ENCODE peak calls at places on chromosome 20, in ten cellular contexts. A is spleen, O is coronary artery, D is adrenal gland, K is heart left ventricle, S is AG04450, V is NB4, W is OCI-LY7, F is tibial artery, Z is fibroblast of lung. T is an unnamed sample.

GRCh38 chr20:25018841-25019240 is 26.3 kb upstream of the APMAP start:
- DNase-seq in S (no peak), F (peak), V (no peak), W (no peak), O (no peak), D (no peak), A (peak), Z (no peak), K (no peak), T (no peak)

GRCh38 chr20:35240083-35240913 is 13.8 kb downstream of the MMP24 start:
- DNase-seq in S (no peak), O (no peak), F (no peak), D (no peak), V (no peak), A (no peak), K (no peak), W (no peak), Z (no peak), T (no peak)

GRCh38 chr20:60306516-60306915 is 348.3 kb downstream of the CDH26 start:
- DNase-seq in W (no peak), A (no peak), Z (no peak), F (no peak), K (no peak), D (no peak), V (no peak), S (no peak), O (no peak), T (no peak)

GRCh38 chr20:35506872-35507638 is 22.4 kb downstream of the C20orf173 start:
- DNase-seq in V (peak), K (peak), D (no peak), Z (peak), S (no peak), W (no peak), A (no peak), O (no peak), F (no peak), T (no peak)

GRCh38 chr20:24956001-24956761 is 7.1 kb downstream of the CST7 start:
- DNase-seq in W (no peak), F (no peak), Z (no peak), V (no peak), K (no peak), A (peak), S (no peak), D (no peak), O (peak), T (no peak)

GRCh38 chr20:24937579-24937978 is 11.5 kb upstream of the CST7 start:
- DNase-seq in F (no peak), Z (no peak), A (peak), K (no peak), W (no peak), S (no peak), V (no peak), O (peak), D (no peak), T (no peak)

GRCh38 chr20:20204326-20204725 is 152.0 kb downstream of the CFAP61 start:
- DNase-seq in A (no peak), S (no peak), O (no peak), W (no peak), Z (no peak), K (no peak), V (no peak), F (no peak), D (no peak), T (no peak)

GRCh38 chr20:8507231-8507630 is 375.2 kb downstream of the PLCB1 start:
- DNase-seq in A (no peak), D (no peak), O (no peak), K (no peak), V (no peak), Z (no peak), F (no peak), S (no peak), W (no peak), T (no peak)

GRCh38 chr20:57659131-57659788 is 39.0 kb upstream of the ZBP1 start:
- DNase-seq in V (no peak), O (peak), F (no peak), D (peak), Z (no peak), K (peak), S (no peak), W (no peak), A (peak), T (no peak)

GRCh38 chr20:18157102-18157501 is 19.4 kb downstream of the KAT14 start:
- DNase-seq in K (no peak), S (no peak), A (no peak), F (no peak), D (no peak), W (no peak), O (no peak), V (no peak), Z (no peak), T (no peak)

GRCh38 chr20:51628533-51629398 is 86.2 kb upstream of the NFATC2 start:
- DNase-seq in V (no peak), D (no peak), Z (peak), A (no peak), K (no peak), O (no peak), F (no peak), W (no peak), S (no peak), T (no peak)

GRCh38 chr20:46195264-46196038 is 77.3 kb downstream of the CD40 start:
- DNase-seq in V (no peak), S (no peak), O (no peak), A (no peak), K (no peak), D (peak), Z (no peak), W (no peak), F (no peak), T (no peak)

GRCh38 chr20:32965581-32966373 is 38.5 kb downstream of the SUN5 start:
- DNase-seq in Z (no peak), O (peak), K (no peak), W (no peak), S (no peak), A (peak), D (no peak), V (peak), F (no peak), T (no peak)

GRCh38 chr20:4166726-4167035 is 151.3 kb upstream of the RNF24 start:
- DNase-seq in A (no peak), K (no peak), O (no peak), F (no peak), D (no peak), S (no peak), V (no peak), W (no peak), Z (no peak), T (no peak)
- H3K4me3 ChIP-seq in A (no peak), K (no peak), O (no peak), F (no peak), D (no peak), S (no peak), V (no peak), W (no peak), Z (no peak), T (no peak)

GRCh38 chr20:62068997-62069396 is 3.3 kb upstream of the TAF4 start:
- DNase-seq in A (peak), V (no peak), W (peak), O (no peak), D (peak), F (no peak), K (no peak), S (no peak), Z (no peak), T (no peak)
- TF ChIP-seq CTCF in A (no peak), V (no peak), W (no peak), O (no peak), D (no peak), F (no peak), K (no peak), S (no peak), Z (no peak), T (no peak)

GRCh38 chr20:37670426-37670825 is 23.4 kb upstream of the CTNNBL1 start:
- DNase-seq in W (no peak), S (no peak), V (no peak), A (no peak), D (peak), Z (peak), O (no peak), F (no peak), K (no peak), T (no peak)
- H3K4me3 ChIP-seq in W (no peak), S (no peak), V (no peak), A (no peak), D (peak), Z (peak), O (peak), F (peak), K (peak), T (no peak)

DNA sequence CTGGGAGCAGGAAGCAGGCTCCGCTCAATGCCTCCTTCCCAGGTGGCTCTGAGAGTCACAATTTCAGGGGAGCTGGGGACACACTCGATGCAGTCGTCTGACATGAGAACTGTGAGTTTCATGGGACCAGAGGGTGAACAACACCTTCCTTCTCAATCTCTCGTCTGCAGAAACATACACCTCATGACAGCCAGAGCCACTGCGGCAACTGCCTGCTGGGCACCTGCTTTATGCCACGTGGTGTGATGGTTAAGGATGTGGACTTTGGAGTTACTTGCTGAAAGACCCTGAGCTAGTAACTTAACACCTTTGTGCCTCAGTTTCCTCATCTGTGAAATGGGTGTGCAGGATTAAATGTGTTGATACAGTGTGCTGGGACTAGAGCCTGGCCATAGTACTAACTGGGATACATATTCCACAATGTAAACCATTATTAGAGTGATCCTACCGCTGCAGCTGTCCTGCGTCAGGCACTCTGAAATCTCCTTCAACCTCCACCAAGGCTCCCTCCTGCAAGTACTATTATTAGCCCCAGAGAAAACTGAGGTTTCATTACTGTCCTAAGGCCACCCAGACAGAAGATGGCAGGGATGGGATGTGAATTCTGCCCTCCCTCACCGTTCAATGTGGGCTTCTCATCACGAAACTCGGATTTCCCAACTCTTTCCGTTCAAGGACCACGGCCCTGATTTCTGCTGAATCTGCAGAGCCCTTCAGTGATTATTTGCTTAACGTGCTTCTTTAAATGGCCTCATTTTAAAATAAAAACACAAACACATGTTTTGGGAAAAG is 24.4 kb downstream of the SULF2 start:
- DNase-seq in A (no peak), K (no peak), S (no peak), Z (no peak), D (no peak), O (no peak), F (no peak), W (no peak), V (no peak), T (no peak)
- TF ChIP-seq CTCF in A (no peak), K (no peak), S (no peak), Z (no peak), D (no peak), O (no peak), F (no peak), W (no peak), V (no peak), T (no peak)

GRCh38 chr20:38141889-38142494 is 23.1 kb downstream of the TGM2 start:
- DNase-seq in O (no peak), D (no peak), K (no peak), Z (no peak), V (no peak), S (no peak), W (no peak), F (no peak), A (peak), T (no peak)

GRCh38 chr20:38145094-38146075 is 19.7 kb downstream of the TGM2 start:
- DNase-seq in F (no peak), O (no peak), K (no peak), W (no peak), V (peak), S (no peak), Z (peak), A (no peak), D (no peak), T (no peak)

GRCh38 chr20:38143238-38143645 is 21.8 kb downstream of the TGM2 start:
- DNase-seq in S (no peak), W (no peak), V (no peak), K (no peak), D (no peak), A (no peak), O (no peak), F (no peak), Z (no peak), T (no peak)

GRCh38 chr20:38144608-38145093 is 20.4 kb downstream of the TGM2 start:
- DNase-seq in A (no peak), D (no peak), O (no peak), S (no peak), F (no peak), W (no peak), V (peak), K (no peak), Z (no peak), T (no peak)

DNA sequence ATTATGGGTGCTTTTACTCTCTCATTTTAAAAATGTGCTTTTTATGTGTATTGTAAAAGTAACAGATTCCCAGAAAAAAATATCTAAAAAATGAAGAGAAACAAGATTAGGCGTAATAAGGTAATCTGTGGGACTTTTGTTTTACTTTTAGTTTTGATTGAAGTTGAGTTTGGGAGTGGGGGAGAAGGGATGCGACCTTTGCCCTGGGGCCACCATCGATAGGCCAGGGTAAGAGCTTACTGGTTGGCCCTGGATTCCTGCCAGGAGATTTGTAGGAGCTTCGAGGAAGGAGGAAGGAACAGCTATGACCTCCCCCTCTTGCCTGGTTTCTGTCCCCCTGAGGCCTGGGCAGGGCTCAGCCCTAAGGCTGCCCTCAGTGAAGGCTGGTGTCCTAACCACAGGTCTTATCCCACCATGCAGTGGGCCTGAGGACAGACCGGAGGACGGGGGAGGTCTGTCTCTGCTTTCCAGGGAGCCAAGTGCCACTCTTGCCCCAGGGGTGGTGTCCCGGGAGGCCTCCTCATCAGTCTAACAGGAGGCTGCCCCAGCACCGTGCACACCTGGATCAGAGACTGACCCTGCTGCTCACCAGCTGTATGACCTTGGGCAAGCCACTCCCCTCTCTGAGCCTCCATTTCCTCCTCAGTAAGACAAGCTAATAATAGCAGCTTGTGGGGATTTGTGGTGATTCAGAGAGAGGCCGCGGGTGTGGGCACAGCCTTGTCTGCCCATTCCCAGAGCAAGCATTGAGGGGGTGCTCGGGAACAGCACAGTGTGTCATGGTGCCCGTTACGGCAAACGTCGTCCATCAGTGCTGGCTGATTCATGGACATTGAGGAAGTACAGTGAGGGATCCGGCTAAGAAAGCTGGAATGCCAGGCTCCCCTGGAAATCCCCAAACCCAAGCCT is 21.2 kb downstream of the TGM2 start:
- DNase-seq in A (no peak), Z (peak), F (peak), D (peak), K (peak), O (peak), S (peak), W (no peak), V (peak), T (peak)
- H3K4me3 ChIP-seq in A (no peak), Z (no peak), F (no peak), D (no peak), K (no peak), O (no peak), S (no peak), W (no peak), V (no peak), T (no peak)

GRCh38 chr20:3576363-3576762 is 86.8 kb downstream of the GFRA4 start:
- DNase-seq in S (no peak), A (no peak), K (no peak), F (no peak), Z (no peak), W (no peak), D (no peak), V (no peak), O (no peak), T (no peak)

GRCh38 chr20:3583765-3584164 is 79.4 kb downstream of the GFRA4 start:
- DNase-seq in K (no peak), S (no peak), V (no peak), W (no peak), Z (no peak), O (no peak), A (no peak), F (no peak), D (no peak), T (no peak)

GRCh38 chr20:3586111-3586510 is 77.1 kb downstream of the GFRA4 start:
- DNase-seq in K (no peak), S (no peak), D (no peak), O (no peak), Z (no peak), F (no peak), A (no peak), W (no peak), V (no peak), T (no peak)

GRCh38 chr20:3577366-3577765 is 85.8 kb downstream of the GFRA4 start:
- DNase-seq in S (no peak), K (no peak), O (no peak), Z (no peak), A (no peak), F (no peak), D (no peak), V (no peak), W (no peak), T (no peak)

DNA sequence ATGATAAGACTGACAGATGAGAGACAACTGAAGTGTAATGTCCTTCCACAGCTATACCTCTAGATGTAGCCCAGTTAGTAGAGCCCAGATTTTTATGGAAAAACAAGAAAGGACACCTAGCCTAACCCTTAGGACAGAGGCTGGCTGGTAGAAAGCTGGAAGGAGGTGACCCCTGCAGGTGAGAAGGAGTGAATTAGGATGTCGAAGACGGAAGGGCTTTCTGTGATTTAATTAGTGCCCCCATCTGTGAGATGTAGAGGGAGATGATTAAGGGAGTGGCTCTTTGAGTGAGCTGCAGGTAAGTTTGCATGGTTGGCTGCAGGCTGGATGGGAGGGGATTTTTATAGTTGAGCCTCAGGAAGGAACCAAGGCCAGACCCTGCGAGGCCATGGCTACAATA is 82.8 kb downstream of the GFRA4 start:
- DNase-seq in D (no peak), O (no peak), W (no peak), F (no peak), S (no peak), K (no peak), Z (no peak), V (no peak), A (no peak), T (no peak)
- TF ChIP-seq CTCF in D (no peak), O (no peak), W (no peak), F (no peak), S (no peak), K (peak), Z (no peak), V (no peak), A (no peak), T (no peak)

DNA sequence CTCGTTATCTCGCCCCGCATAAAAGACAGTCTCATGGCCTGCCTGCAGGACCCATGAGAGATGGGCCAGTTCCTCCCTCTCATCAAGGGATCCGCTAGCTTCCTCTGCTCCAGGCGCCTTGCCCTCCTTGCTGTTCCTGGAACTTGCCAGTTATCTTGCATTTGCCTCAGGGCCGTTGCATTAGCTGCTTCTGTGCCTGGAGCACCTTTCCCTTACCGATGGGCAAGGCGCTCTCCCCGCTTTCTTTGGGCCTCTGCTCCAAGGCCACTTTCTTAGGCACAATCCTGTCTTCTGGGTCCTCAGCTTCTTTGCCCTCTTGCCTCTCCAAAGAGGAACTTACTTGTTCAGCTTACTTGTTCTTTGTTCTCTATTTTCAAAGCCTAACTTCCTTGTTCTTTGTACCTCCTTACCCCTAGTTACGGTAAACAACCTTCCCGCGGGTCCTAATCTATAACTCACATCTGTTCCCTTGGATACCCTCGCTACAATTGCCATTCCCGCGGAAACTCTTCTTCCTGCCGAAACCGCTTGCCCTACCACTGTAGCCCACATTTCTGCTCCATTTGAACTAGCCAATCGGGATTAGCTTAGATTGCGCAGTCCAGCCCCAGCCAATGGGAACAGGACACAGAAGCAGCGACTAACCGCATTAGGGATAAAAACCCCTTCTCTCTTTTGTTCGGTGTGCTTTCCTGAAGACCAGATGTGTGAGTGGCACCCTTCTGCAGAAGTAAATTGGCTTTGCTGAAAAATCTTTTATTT is 887 bp upstream of the NSFL1C start:
- DNase-seq in V (peak), D (peak), S (no peak), O (no peak), Z (no peak), W (no peak), A (peak), F (peak), K (no peak), T (no peak)
- H3K4me3 ChIP-seq in V (peak), D (peak), S (no peak), O (peak), Z (no peak), W (peak), A (peak), F (peak), K (peak), T (no peak)

GRCh38 chr20:23166563-23166962 is 80.4 kb upstream of the CD93 start:
- DNase-seq in V (no peak), F (no peak), K (no peak), Z (no peak), A (no peak), S (no peak), O (peak), W (no peak), D (no peak), T (no peak)

GRCh38 chr20:23164176-23164601 is 78.1 kb upstream of the CD93 start:
- DNase-seq in Z (no peak), D (no peak), F (peak), S (no peak), O (peak), V (no peak), K (no peak), A (no peak), W (no peak), T (no peak)

GRCh38 chr20:23163562-23163961 is 77.4 kb upstream of the CD93 start:
- DNase-seq in A (peak), K (no peak), Z (no peak), S (no peak), F (peak), O (peak), V (no peak), D (no peak), W (no peak), T (no peak)

GRCh38 chr20:23165964-23166363 is 79.8 kb upstream of the CD93 start:
- DNase-seq in D (no peak), V (no peak), K (no peak), F (no peak), W (no peak), A (no peak), S (no peak), Z (no peak), O (peak), T (no peak)

GRCh38 chr20:23165307-23165750 is 79.2 kb upstream of the CD93 start:
- DNase-seq in D (no peak), V (no peak), W (no peak), A (no peak), O (peak), F (no peak), S (no peak), Z (no peak), K (no peak), T (peak)
- TF ChIP-seq CTCF in D (no peak), V (peak), W (no peak), A (no peak), O (no peak), F (no peak), S (no peak), Z (no peak), K (no peak), T (peak)